ENCODE peak calls at places on chromosomes 3 and 15, in four cellular contexts. One of them, this sample, is unnamed.

GRCh38 chr3:122151480-122151879 is 32.0 kb upstream of the CASR start:
- DNase-seq in K562: no peak
- DNase-seq in HCT116: no peak
- DNase-seq in SK-N-SH: no peak
- DNase-seq in this sample: no peak

GRCh38 chr3:57624801-57625200 is 27.7 kb upstream of the ARF4 start:
- DNase-seq in K562: no peak
- DNase-seq in HCT116: no peak
- DNase-seq in SK-N-SH: no peak
- DNase-seq in this sample: no peak

GRCh38 chr15:81296673-81297072 is 27.3 kb downstream of the STARD5 start:
- DNase-seq in K562: no peak
- DNase-seq in HCT116: no peak
- DNase-seq in SK-N-SH: no peak
- DNase-seq in this sample: no peak

GRCh38 chr3:63960048-63960711 is 48.0 kb upstream of the SCAANT1 start:
- DNase-seq in K562: peak
- DNase-seq in HCT116: peak
- DNase-seq in SK-N-SH: no peak
- DNase-seq in this sample: no peak

GRCh38 chr15:68672781-68673205 is 94.0 kb downstream of the CORO2B start:
- DNase-seq in K562: no peak
- DNase-seq in HCT116: no peak
- DNase-seq in SK-N-SH: no peak
- DNase-seq in this sample: no peak

GRCh38 chr15:89888214-89888804 is 5.5 kb downstream of the AP3S2 start:
- DNase-seq in K562: peak
- DNase-seq in HCT116: peak
- DNase-seq in SK-N-SH: no peak
- DNase-seq in this sample: peak

GRCh38 chr3:46093327-46093932 is 66.1 kb upstream of the XCR1 start:
- DNase-seq in K562: no peak
- DNase-seq in HCT116: no peak
- DNase-seq in SK-N-SH: no peak
- DNase-seq in this sample: no peak

GRCh38 chr15:93025625-93025982 is 63.4 kb downstream of the RGMA start:
- DNase-seq in K562: no peak
- DNase-seq in HCT116: no peak
- DNase-seq in SK-N-SH: no peak
- DNase-seq in this sample: no peak

GRCh38 chr15:56040081-56041035 is 46.9 kb upstream of the NEDD4 start:
- DNase-seq in K562: peak
- DNase-seq in HCT116: peak
- DNase-seq in SK-N-SH: no peak
- DNase-seq in this sample: peak

GRCh38 chr15:40217166-40217785 is 21.6 kb upstream of the PAK6 start:
- DNase-seq in K562: peak
- DNase-seq in HCT116: peak
- DNase-seq in SK-N-SH: peak
- DNase-seq in this sample: peak
- TF ChIP-seq ELF1 in K562: peak
- TF ChIP-seq ELF1 in HCT116: no peak
- TF ChIP-seq ELF1 in SK-N-SH: no peak
- TF ChIP-seq ELF1 in this sample: no peak

GRCh38 chr3:141066593-141066860 is 15.4 kb downstream of the SPSB4 start:
- DNase-seq in K562: no peak
- DNase-seq in HCT116: no peak
- DNase-seq in SK-N-SH: no peak
- DNase-seq in this sample: no peak
- TF ChIP-seq ELF1 in K562: no peak
- TF ChIP-seq ELF1 in HCT116: no peak
- TF ChIP-seq ELF1 in SK-N-SH: no peak
- TF ChIP-seq ELF1 in this sample: no peak

DNA sequence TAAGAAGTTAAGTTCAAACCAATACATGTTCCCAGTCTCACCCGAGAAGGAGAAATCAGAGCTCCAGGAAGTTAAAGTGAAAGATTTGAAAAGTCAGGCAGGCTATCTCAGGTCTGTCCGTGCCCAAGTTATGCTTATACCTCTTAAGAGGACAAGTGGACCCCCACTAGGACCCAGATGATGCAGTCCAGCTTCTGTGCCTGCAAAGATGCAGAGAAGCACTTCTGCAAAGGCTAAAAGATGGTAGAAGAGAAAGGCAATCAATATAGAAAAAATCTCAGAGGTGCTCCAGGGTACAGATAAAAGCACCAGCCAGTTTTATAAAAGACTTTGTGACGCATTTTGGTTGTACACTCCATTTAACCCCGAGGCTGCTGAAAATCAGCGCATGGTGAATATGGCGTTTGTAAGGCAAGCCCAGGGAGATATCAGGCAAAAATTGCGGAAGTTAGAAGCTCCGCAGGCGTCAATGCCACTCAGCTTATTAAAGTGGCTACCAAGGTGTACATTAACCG is 9.9 kb upstream of the SLC9C1 start:
- DNase-seq in K562: no peak
- DNase-seq in HCT116: no peak
- DNase-seq in SK-N-SH: no peak
- DNase-seq in this sample: no peak
- TF ChIP-seq ELF1 in K562: no peak
- TF ChIP-seq ELF1 in HCT116: no peak
- TF ChIP-seq ELF1 in SK-N-SH: no peak
- TF ChIP-seq ELF1 in this sample: no peak

GRCh38 chr15:51077565-51078153 is 17.0 kb downstream of the TNFAIP8L3 start:
- DNase-seq in K562: peak
- DNase-seq in HCT116: no peak
- DNase-seq in SK-N-SH: no peak
- DNase-seq in this sample: no peak
- TF ChIP-seq ELF1 in K562: no peak
- TF ChIP-seq ELF1 in HCT116: no peak
- TF ChIP-seq ELF1 in SK-N-SH: no peak
- TF ChIP-seq ELF1 in this sample: no peak